ENCODE peak calls at places on chromosomes 13 and 19, in six cellular contexts. R, F, M, N, J and A are unnamed samples. For H3K4me1 and H3K27me3, the result is how much of the 10 kb centered on the place peaks cover.

GRCh38 chr13:38180100-38180499 is 169.6 kb upstream of the UFM1 start:
- DNase-seq in R (peak), F (peak), M (no peak), N (no peak), J (no peak), A (peak)

GRCh38 chr13:67632590-67632989 is 402.5 kb upstream of the PCDH9 start:
- DNase-seq in R (no peak), F (peak), M (no peak), N (no peak), J (no peak), A (peak)

GRCh38 chr19:8445488-8446001 is 770 bp downstream of the HNRNPM start:
- DNase-seq in R (peak), F (no peak), M (peak), N (peak), J (peak), A (peak)

GRCh38 chr13:103097366-103097928 is 31.2 kb upstream of the SLC10A2 start:
- DNase-seq in R (no peak), F (no peak), M (no peak), N (no peak), J (no peak), A (no peak)

GRCh38 chr19:48569814-48570213 is 17.8 kb downstream of the SULT2B1 start:
- DNase-seq in R (no peak), F (peak), M (no peak), N (no peak), J (no peak), A (peak)

GRCh38 chr13:73849292-73849691 is 284.9 kb downstream of the KLF12 start:
- DNase-seq in R (no peak), F (peak), M (peak), N (no peak), J (no peak), A (peak)

GRCh38 chr13:34591163-34591562 is 350.9 kb upstream of the NBEA start:
- DNase-seq in R (no peak), F (no peak), M (no peak), N (no peak), J (no peak), A (peak)

GRCh38 chr19:38191747-38192146 is 32.3 kb downstream of the DPF1 start:
- DNase-seq in R (no peak), F (no peak), M (no peak), N (no peak), J (no peak), A (no peak)

GRCh38 chr13:109479991-109480696 is 306.2 kb downstream of the IRS2 start:
- DNase-seq in R (peak), F (peak), M (no peak), N (peak), J (no peak), A (peak)

GRCh38 chr19:51108805-51109146 is 567 bp upstream of the CTU1 start:
- DNase-seq in R (no peak), F (no peak), M (no peak), N (no peak), J (no peak), A (no peak)

DNA sequence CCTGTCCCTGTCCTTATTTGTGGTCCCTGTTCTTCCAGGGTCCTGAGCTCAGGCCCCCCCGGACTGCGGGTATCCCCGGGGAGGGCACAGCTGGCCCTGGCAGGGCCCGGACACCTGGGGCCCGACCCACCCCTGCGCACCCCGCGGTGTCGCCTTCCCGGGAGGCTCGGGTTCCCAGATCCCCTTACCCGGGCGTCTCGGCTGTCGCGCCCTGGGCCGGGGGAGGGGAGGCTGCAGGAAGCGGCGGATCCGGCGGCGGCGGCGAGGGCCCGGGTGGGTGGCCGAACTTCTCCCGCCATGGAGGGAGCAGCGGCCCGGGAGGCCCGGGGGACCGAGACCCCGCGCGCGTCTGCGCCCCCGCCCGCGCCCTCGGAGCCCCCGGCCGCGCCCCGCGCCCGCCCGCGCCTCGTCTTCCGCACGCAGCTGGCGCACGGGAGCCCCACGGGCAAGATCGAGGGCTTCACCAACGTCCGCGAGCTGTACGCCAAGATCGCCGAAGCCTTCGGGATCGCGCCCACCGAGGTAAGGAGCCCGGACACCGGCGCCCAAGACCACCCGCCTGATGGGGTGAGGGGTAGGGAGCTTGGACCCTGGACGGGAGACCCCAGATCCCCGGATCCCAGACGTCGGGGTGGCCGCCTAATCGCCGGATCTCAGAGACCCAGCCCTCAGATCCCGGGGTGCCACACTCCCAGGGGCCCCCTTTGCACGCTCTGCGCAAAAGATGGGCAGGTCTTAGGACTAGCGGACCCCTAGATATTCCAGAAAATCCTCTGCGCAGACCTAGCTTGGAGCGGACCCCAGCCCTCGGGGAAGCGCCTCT is at the start of gene GIPC3:
- DNase-seq in R (no peak), F (no peak), M (no peak), N (no peak), J (no peak), A (peak)
- H3K4me3 ChIP-seq in R (no peak), F (peak), M (no peak), N (peak), J (peak), A (peak)

GRCh38 chr19:4388171-4389063 is 11.9 kb downstream of the SH3GL1 start:
- DNase-seq in R (peak), F (no peak), M (no peak), N (no peak), J (no peak), A (no peak)
- H3K4me1 ChIP-seq in R (under half), F (under half), M (under half), N (under half), J (half or more), A (half or more)

GRCh38 chr13:88857256-88857655 is 1186.1 kb downstream of the SLITRK5 start:
- DNase-seq in R (no peak), F (no peak), M (no peak), N (no peak), J (no peak), A (no peak)
- H3K27me3 ChIP-seq in R (under half), F (under half), M (under half), N (under half), J (under half), A (under half)

GRCh38 chr19:1151037-1151716 is 22.9 kb downstream of the SBNO2 start:
- DNase-seq in R (no peak), F (no peak), M (no peak), N (no peak), J (no peak), A (no peak)
- H3K4me3 ChIP-seq in R (no peak), F (no peak), M (no peak), N (no peak), J (peak), A (no peak)

GRCh38 chr19:46404884-46405658 is 8.3 kb downstream of the CCDC8 start:
- DNase-seq in R (no peak), F (no peak), M (no peak), N (peak), J (no peak), A (no peak)
- H3K4me1 ChIP-seq in R (under half), F (under half), M (under half), N (under half), J (under half), A (under half)

GRCh38 chr19:45264781-45265317 is 13.8 kb downstream of the MARK4 start:
- DNase-seq in R (no peak), F (no peak), M (no peak), N (no peak), J (no peak), A (no peak)
- H3K27me3 ChIP-seq in R (under half), F (under half), M (under half), N (under half), J (under half), A (under half)

GRCh38 chr19:18322318-18322758 is 538 bp downstream of the LSM4 start:
- DNase-seq in R (no peak), F (peak), M (no peak), N (peak), J (no peak), A (peak)

GRCh38 chr19:18319591-18320135 is 3.2 kb downstream of the LSM4 start:
- DNase-seq in R (no peak), F (no peak), M (no peak), N (no peak), J (no peak), A (no peak)

GRCh38 chr19:18321729-18322091 is 1.2 kb downstream of the LSM4 start:
- DNase-seq in R (no peak), F (peak), M (no peak), N (no peak), J (no peak), A (peak)

GRCh38 chr19:18320865-18321728 is 1.8 kb downstream of the LSM4 start:
- DNase-seq in R (no peak), F (no peak), M (no peak), N (no peak), J (no peak), A (no peak)

GRCh38 chr19:18317998-18318800 is 4.7 kb downstream of the LSM4 start:
- DNase-seq in R (no peak), F (no peak), M (no peak), N (no peak), J (peak), A (no peak)
- H3K4me3 ChIP-seq in R (no peak), F (no peak), M (no peak), N (no peak), J (no peak), A (no peak)

GRCh38 chr13:51004111-51004865 is 94.7 kb downstream of the RNASEH2B start:
- DNase-seq in R (no peak), F (no peak), M (no peak), N (no peak), J (no peak), A (no peak)
- H3K4me1 ChIP-seq in R (under half), F (under half), M (under half), N (under half), J (under half), A (half or more)

DNA sequence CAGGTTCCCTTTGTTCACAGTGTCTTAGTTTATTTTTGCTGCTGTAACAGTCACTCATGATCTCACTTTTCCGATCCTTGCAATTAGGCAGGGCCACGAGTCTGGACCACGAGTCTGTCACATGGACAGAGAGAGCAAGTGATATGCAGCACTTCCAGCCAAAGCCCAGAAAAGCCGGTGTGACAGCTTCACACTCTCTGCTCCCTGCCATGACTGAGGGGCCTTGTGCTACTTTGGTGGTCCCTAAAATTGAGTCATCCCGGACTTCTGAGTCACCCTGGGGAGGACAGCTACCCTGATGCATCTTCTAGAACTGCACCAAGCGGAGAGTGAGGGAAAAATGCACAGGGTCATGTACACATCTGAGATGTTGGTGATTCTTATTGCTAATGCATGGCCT is 179.6 kb downstream of the EFNB2 start:
- DNase-seq in R (no peak), F (no peak), M (no peak), N (no peak), J (no peak), A (no peak)
- H3K27me3 ChIP-seq in R (under half), F (under half), M (under half), N (under half), J (under half), A (under half)